ENCODE peak calls at places on chromosomes 11 and 22, in four cellular contexts. M is astrocyte of the cerebellum, Q is upper lobe of right lung, W is ovary. S is an unnamed sample.

GRCh38 chr11:73215191-73216134 is 2.6 kb upstream of the P2RY2 start:
- DNase-seq in W (no peak), M (no peak), Q (peak), S (no peak)

GRCh38 chr11:36012410-36012809 is 68.5 kb downstream of the LDLRAD3 start:
- DNase-seq in Q (no peak), W (peak), M (no peak), S (no peak)

GRCh38 chr22:39937881-39938280 is 22.3 kb upstream of the TMA7B start:
- DNase-seq in Q (no peak), W (no peak), M (no peak), S (no peak)

GRCh38 chr22:49331878-49332277 is 495.8 kb downstream of the BRD1 start:
- DNase-seq in M (no peak), Q (peak), W (no peak), S (no peak)

GRCh38 chr11:67290801-67291200 is 1.7 kb downstream of the ANKRD13D start:
- DNase-seq in W (no peak), Q (peak), M (peak), S (no peak)

GRCh38 chr22:37400719-37401118 is 26.6 kb downstream of the ELFN2 start:
- DNase-seq in Q (no peak), M (no peak), W (no peak), S (no peak)

GRCh38 chr11:47924184-47924671 is 56.1 kb upstream of the PTPRJ start:
- DNase-seq in Q (peak), W (no peak), M (no peak), S (no peak)

GRCh38 chr11:117941163-117941707 is 12.0 kb upstream of the TMPRSS13 start:
- DNase-seq in W (no peak), M (no peak), Q (no peak), S (no peak)

GRCh38 chr11:11476971-11477645 is 124.1 kb upstream of the CSNK2A3 start:
- DNase-seq in M (no peak), W (no peak), Q (no peak), S (no peak)

GRCh38 chr11:130449996-130450419 is 1.6 kb downstream of the ADAMTS15 start:
- DNase-seq in W (peak), M (peak), Q (peak), S (no peak)

GRCh38 chr11:114614127-114614720 is 18.6 kb upstream of the NXPE4 start:
- DNase-seq in M (no peak), W (no peak), Q (no peak), S (no peak)

GRCh38 chr11:114610550-114610949 is 15.0 kb upstream of the NXPE4 start:
- DNase-seq in M (no peak), W (no peak), Q (no peak), S (no peak)

GRCh38 chr11:114612686-114613085 is 17.1 kb upstream of the NXPE4 start:
- DNase-seq in W (no peak), M (no peak), Q (no peak), S (no peak)

GRCh38 chr11:114609429-114609828 is 13.8 kb upstream of the NXPE4 start:
- DNase-seq in W (no peak), Q (no peak), M (no peak), S (no peak)

GRCh38 chr11:114610984-114611944 is 15.7 kb upstream of the NXPE4 start:
- DNase-seq in Q (no peak), M (no peak), W (no peak), S (no peak)
- TF ChIP-seq CTCF in Q (peak), M (no peak), W (no peak), S (no peak)

GRCh38 chr11:75477614-75477935 is 44.6 kb upstream of the KLHL35 start:
- DNase-seq in W (no peak), Q (no peak), M (no peak), S (no peak)

GRCh38 chr11:75474240-75474639 is 41.2 kb upstream of the KLHL35 start:
- DNase-seq in M (no peak), W (no peak), Q (no peak), S (no peak)

GRCh38 chr11:75474878-75475766 is 42.1 kb upstream of the KLHL35 start:
- DNase-seq in Q (peak), M (no peak), W (peak), S (no peak)

GRCh38 chr11:75476716-75477613 is 44.0 kb upstream of the KLHL35 start:
- DNase-seq in M (no peak), W (no peak), Q (no peak), S (no peak)

DNA sequence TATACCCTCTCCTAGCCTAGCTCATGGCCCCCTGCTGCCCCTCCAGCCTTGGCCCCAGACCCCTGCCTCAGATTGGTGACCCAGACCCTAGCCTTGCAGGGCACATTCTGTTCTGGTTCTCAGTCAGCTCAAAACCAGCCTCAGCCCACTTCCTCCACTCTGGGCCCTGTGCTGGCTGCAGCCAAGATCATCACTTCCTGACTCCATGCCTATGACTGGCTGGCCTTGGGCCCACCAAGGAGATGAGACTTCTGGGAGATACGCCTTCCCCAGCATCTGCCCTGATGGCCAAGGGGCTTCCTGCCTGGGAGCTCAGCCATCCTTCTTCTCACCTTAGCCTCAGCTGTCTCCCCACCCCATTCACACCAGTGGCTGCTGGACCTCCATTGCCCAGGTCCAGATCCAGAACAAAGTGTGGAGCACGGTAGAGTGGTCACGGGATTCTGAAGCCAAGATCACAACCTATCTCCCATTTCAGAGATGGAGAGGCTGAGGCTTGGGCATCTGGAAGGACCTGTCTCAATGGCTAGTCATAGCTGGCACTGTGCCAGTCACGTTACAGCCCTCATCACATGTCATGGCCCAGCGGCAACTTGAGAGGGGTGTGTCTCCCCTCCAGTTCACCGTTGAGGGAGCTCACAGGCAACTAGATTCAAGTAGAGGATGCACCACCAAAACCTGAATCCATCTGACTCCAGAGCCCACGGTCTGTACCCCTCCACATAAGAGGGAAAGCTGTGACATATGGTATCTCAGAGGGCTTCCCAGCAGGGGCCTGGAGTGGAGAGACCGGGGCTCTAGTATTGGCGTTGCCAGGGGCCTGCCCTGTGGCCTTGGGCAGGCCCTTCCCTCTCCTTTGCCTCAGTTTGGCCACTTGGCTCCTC is 43.0 kb upstream of the KLHL35 start:
- DNase-seq in W (peak), M (no peak), Q (no peak), S (no peak)
- TF ChIP-seq CTCF in W (no peak), M (no peak), Q (no peak), S (no peak)

GRCh38 chr11:13118194-13118593 is 109.1 kb downstream of the RASSF10 start:
- DNase-seq in M (peak), Q (no peak), W (no peak), S (peak)

GRCh38 chr11:13117344-13117743 is 108.2 kb downstream of the RASSF10 start:
- DNase-seq in Q (no peak), W (no peak), M (no peak), S (no peak)

GRCh38 chr11:13116491-13116890 is 107.4 kb downstream of the RASSF10 start:
- DNase-seq in Q (no peak), W (no peak), M (no peak), S (no peak)

GRCh38 chr11:13111813-13112130 is 102.7 kb downstream of the RASSF10 start:
- DNase-seq in W (no peak), M (no peak), Q (no peak), S (no peak)

DNA sequence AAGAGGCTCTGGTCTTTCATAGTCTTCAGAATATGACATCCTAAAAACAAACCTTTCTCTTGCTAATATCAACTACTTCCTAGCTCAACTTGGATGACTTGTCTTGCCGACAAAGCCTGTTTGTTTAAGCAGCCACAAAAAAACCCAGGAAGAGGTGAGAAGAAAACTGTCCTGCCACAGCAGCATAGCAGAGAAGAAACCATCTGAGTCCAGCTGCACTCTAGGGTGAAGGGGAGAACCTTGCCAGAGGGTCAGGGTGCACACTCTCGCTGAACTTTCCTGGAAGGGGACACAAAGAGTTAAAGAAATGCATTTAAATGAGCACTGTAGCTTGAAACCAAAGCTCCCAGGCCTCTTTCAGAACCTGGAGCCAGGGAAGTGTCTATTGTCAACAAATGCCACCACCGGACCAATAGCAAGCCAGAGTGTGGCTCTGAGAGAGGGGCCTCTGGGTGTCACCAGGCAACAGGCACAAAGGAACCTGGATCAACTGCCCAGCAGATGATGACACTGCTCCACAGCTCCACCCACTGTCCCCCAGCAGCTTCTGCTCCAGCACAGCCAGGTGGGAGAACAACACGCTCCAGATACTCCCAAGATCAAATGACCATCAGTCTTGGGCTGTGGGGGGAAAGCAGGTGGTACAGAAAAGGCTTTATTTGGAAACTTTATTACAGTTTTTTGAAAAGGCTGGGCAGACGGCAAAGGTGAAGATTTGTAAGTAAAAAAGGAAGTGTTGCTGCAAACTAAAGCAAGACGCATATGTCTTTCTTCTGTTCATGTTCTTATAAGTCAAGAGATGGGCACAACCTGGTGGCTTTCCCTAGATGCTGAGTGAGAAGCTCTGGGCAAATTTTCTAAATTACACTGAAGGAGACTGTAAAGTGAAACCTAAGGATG is 105.7 kb downstream of the RASSF10 start:
- DNase-seq in M (no peak), W (no peak), Q (no peak), S (no peak)
- TF ChIP-seq CTCF in M (peak), W (no peak), Q (no peak), S (no peak)

DNA sequence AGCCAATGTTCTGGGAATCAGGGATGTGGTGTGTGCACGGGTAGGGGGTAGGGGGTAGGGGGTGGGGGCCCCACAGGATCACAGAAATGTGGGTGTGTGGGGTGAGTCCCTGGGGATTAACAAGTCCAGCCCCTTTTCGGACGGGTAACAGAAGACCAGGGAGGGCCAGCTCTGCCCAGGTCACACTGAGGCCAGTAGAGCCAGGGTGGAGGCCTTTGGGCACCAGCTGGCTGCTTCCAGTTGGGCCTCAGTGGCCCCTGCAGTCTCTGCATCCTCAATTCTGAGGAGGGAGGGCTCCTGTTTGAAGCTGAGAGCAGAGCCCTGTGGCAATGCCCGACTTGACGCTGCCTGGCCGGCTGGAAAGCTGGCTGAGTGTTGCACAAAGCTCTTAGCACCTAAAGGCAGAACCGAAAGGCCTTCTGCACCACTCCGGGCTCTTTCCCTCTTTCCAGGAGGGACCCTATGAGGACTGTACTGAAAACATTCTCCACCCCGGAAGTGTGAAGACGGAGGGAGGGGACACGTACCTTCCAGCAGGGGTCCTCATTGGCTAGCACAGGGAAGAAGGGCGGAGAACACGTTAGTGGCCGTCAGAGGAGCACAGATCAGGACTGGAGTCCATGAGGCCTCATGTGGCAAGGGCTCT is 120.4 kb downstream of the PHF21B start:
- DNase-seq in W (no peak), M (no peak), Q (peak), S (no peak)
- TF ChIP-seq CTCF in W (no peak), M (no peak), Q (no peak), S (no peak)

DNA sequence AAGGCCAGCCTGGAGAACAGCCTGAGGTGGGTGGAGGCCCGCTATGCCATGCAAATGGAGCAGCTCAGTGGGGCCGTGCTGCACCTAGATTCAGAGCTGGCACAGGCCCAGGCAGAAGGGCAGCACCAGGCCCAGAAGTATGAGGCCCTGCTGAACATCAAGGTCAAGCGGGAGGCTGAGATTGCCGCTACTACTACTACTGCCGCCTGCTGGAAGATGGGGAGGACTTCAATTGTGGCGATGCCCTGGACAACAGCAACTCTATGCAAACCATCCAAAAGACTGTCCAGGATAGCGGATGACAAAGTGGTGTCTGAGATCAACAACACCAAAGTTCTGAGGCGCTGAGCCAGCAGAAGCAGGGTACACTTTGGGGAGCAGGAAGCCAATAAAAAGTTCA is 3.1 kb upstream of the TMEM218 start:
- DNase-seq in Q (no peak), W (no peak), M (no peak), S (no peak)
- TF ChIP-seq CTCF in Q (no peak), W (no peak), M (no peak), S (no peak)

DNA sequence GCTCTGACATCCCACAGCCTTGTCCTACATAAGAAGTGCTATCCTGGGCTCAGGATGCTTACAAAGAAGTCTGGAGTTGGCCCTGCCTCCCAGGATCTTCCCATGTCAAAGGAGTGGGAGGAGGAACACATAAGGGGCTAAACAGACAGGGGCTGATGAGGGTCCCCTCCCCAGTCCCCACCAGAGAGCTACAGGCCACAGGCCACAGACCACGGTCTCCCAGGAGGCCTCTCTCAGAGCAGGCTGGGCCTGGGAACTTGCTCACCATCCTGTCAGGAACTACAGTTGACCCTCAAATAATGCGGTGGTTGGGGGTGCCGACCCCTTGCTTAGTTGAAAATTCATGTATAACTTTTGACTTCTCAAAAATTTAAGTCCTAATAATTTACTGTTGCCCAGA is 315.5 kb downstream of the NTM start:
- DNase-seq in M (no peak), Q (no peak), W (no peak), S (no peak)
- TF ChIP-seq CTCF in M (no peak), Q (no peak), W (no peak), S (no peak)